ENCODE peak calls at places on chromosomes 11 and 22, in five cellular contexts. G, S, W, D and V are unnamed samples.

GRCh38 chr11:93525601-93526000 is 17.6 kb downstream of the SMCO4 start:
- DNase-seq in G (peak; percentile 51), S (no peak), W (no peak), D (peak; percentile 51), V (peak; percentile 36)

GRCh38 chr11:87219266-87219665 is 181.5 kb downstream of the TMEM135 start:
- DNase-seq in G (no peak), S (no peak), W (peak; percentile 53), D (no peak), V (no peak)

GRCh38 chr11:11989774-11990744 is 18.4 kb downstream of the DKK3 start:
- DNase-seq in G (peak; percentile 55), S (no peak), W (peak; percentile 41), D (peak; percentile 84), V (peak; percentile 41)

GRCh38 chr22:48536691-48537591 is 1290.7 kb downstream of the BRD1 start:
- DNase-seq in G (no peak), S (no peak), W (no peak), D (peak; percentile 31), V (no peak)

GRCh38 chr11:106281455-106282173 is 204.2 kb downstream of the AASDHPPT start:
- DNase-seq in G (peak; percentile 54), S (no peak), W (no peak), D (peak; percentile 90), V (peak; percentile 62)

GRCh38 chr22:25849514-25849913 is 107.5 kb downstream of the MYO18B start:
- DNase-seq in G (no peak), S (no peak), W (no peak), D (no peak), V (no peak)

GRCh38 chr22:41038732-41039131 is 53.7 kb upstream of the EP300 start:
- DNase-seq in G (no peak), S (no peak), W (no peak), D (no peak), V (no peak)

GRCh38 chr22:17938484-17938924 is 85.9 kb downstream of the MICAL3 start:
- DNase-seq in G (no peak), S (no peak), W (no peak), D (peak; percentile 47), V (no peak)

GRCh38 chr22:17823226-17823625 is 49.0 kb upstream of the BID start:
- DNase-seq in G (no peak), S (no peak), W (no peak), D (no peak), V (no peak)

GRCh38 chr11:4658629-4659453 is 15.1 kb downstream of the OR51E1 start:
- DNase-seq in G (no peak), S (no peak), W (no peak), D (no peak), V (no peak)

GRCh38 chr11:68298659-68299516 is 13.5 kb upstream of the LRP5 start:
- DNase-seq in G (no peak), S (no peak), W (no peak), D (no peak), V (no peak)

GRCh38 chr11:66676279-66676919 is 1.3 kb downstream of the RBM4B start:
- DNase-seq in G (no peak), S (no peak), W (no peak), D (no peak), V (no peak)

GRCh38 chr11:111347723-111348115 is 31.4 kb downstream of the POU2AF1 start:
- DNase-seq in G (no peak), S (no peak), W (peak; percentile 8), D (peak; percentile 58), V (no peak)

GRCh38 chr22:37121887-37122591 is 12.5 kb upstream of the TMPRSS6 start:
- DNase-seq in G (peak; percentile 50), S (no peak), W (peak; percentile 81), D (peak; percentile 15), V (peak; percentile 6)

GRCh38 chr11:7251836-7252682 is at the start of gene SYT9:
- DNase-seq in G (peak; percentile 5), S (peak; percentile 62), W (peak; percentile 93), D (peak; percentile 6), V (peak; percentile 16)

GRCh38 chr11:23021287-23021863 is 161.1 kb upstream of the CCDC179 start:
- DNase-seq in G (peak; percentile 45), S (no peak), W (peak; percentile 67), D (peak; percentile 15), V (peak; percentile 40)

GRCh38 chr11:47480762-47481161 is 31.8 kb upstream of the RAPSN start:
- DNase-seq in G (peak; percentile 62), S (no peak), W (no peak), D (no peak), V (no peak)

GRCh38 chr22:37951305-37951704 is 2.1 kb downstream of the C22orf23 start:
- DNase-seq in G (peak; percentile 31), S (no peak), W (no peak), D (no peak), V (no peak)

GRCh38 chr11:63813035-63813562 is at the start of gene SPINDOC:
- DNase-seq in G (peak; percentile 73), S (peak; percentile 85), W (peak; percentile 90), D (peak; percentile 58), V (peak; percentile 63)

GRCh38 chr22:45082795-45083194 is 73.0 kb upstream of the PHF21B start:
- DNase-seq in G (no peak), S (no peak), W (peak; percentile 87), D (no peak), V (no peak)

GRCh38 chr11:119616586-119617342 is 112.2 kb downstream of the NECTIN1 start:
- DNase-seq in G (no peak), S (no peak), W (no peak), D (no peak), V (no peak)

GRCh38 chr22:38570841-38571364 is 920 bp upstream of the DMC1 start:
- DNase-seq in G (peak; percentile 48), S (peak; percentile 51), W (peak; percentile 79), D (peak; percentile 39), V (peak; percentile 21)

GRCh38 chr11:44870142-44870541 is 80.5 kb downstream of the TP53I11 start:
- DNase-seq in G (no peak), S (no peak), W (no peak), D (no peak), V (no peak)

GRCh38 chr22:27628891-27629631 is 172.5 kb downstream of the MN1 start:
- DNase-seq in G (no peak), S (no peak), W (no peak), D (no peak), V (no peak)

GRCh38 chr11:104649002-104649401 is 249.3 kb downstream of the CASP12 start:
- DNase-seq in G (no peak), S (no peak), W (no peak), D (no peak), V (no peak)

GRCh38 chr11:104657083-104657482 is 241.2 kb downstream of the CASP12 start:
- DNase-seq in G (no peak), S (no peak), W (no peak), D (no peak), V (no peak)

GRCh38 chr11:104654414-104654813 is 243.8 kb downstream of the CASP12 start:
- DNase-seq in G (no peak), S (no peak), W (no peak), D (no peak), V (no peak)

GRCh38 chr11:104650234-104650633 is 248.0 kb downstream of the CASP12 start:
- DNase-seq in G (no peak), S (no peak), W (peak; percentile 45), D (no peak), V (no peak)

GRCh38 chr11:104653011-104653806 is 245.1 kb downstream of the CASP12 start:
- DNase-seq in G (peak; percentile 50), S (no peak), W (no peak), D (peak; percentile 14), V (peak; percentile 18)
- H3K4me3 ChIP-seq in G (no peak overlapping the region), S (peak overlapping the region; percentile 9), W (no peak overlapping the region), D (no peak overlapping the region), V (no peak overlapping the region)

DNA sequence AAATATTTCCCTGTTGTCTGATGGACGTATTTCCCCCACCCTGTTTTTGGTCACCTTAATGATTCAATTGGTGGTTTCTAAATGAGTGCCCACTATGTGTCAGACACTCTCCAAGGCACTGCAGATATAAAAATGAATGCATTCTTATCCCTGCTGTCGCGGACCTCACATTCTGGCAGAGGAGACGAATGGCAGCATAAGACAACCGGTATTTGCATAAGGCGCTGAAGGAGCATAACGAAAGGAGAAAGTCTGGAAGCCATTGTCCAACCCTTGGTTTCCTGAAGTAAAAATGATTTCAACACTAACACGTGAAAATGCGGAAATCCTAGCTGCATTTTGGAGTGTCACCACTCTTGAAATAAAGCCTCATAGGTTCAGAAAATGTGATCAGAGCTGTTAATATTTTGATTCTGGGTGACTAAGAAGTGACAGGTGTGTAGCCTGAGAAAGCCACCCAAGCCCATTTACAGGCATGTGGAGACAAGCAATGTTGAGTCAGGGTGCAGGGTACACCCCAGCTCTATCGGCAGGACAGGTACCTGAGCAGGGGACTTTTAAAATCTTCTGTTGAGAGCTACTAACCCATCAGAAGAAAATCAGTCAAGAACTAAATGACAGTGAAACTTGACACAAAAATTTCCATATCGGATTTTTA is 10.1 kb upstream of the GAB2 start:
- DNase-seq in G (no peak), S (no peak), W (no peak), D (no peak), V (no peak)
- H3K4me3 ChIP-seq in G (no peak overlapping the region), S (peak overlapping the region; percentile 4), W (peak overlapping the region; percentile 20), D (no peak overlapping the region), V (no peak overlapping the region)

GRCh38 chr22:33887173-33887572 is 33.1 kb downstream of the LARGE1 start:
- DNase-seq in G (no peak), S (no peak), W (no peak), D (no peak), V (no peak)

GRCh38 chr22:33888821-33889220 is 31.5 kb downstream of the LARGE1 start:
- DNase-seq in G (no peak), S (no peak), W (no peak), D (no peak), V (no peak)

GRCh38 chr22:33884829-33885228 is 35.4 kb downstream of the LARGE1 start:
- DNase-seq in G (no peak), S (no peak), W (no peak), D (no peak), V (no peak)

GRCh38 chr22:33883961-33884808 is 36.1 kb downstream of the LARGE1 start:
- DNase-seq in G (no peak), S (no peak), W (no peak), D (no peak), V (no peak)

DNA sequence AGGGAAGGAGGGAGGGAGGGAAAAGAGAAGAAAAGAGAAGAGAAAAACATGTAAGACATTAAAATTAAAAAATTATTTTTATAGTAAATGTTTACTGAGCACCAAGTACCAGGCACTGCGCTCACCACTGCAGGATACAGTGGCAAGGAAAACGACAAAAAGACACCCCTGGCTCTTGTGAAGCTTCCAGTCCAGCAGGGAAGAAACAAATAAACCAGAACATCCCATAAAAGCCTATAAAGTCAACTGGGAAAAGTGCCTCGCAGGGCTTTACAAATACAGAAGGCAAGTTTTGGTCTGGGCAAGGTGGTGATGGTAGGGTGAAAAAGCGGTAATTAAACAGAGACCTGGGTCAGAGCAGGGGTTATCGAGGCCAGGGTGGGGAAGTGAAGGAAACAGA is 33.6 kb downstream of the LARGE1 start:
- DNase-seq in G (no peak), S (no peak), W (no peak), D (no peak), V (no peak)
- H3K4me3 ChIP-seq in G (no peak overlapping the region), S (no peak overlapping the region), W (no peak overlapping the region), D (no peak overlapping the region), V (no peak overlapping the region)

DNA sequence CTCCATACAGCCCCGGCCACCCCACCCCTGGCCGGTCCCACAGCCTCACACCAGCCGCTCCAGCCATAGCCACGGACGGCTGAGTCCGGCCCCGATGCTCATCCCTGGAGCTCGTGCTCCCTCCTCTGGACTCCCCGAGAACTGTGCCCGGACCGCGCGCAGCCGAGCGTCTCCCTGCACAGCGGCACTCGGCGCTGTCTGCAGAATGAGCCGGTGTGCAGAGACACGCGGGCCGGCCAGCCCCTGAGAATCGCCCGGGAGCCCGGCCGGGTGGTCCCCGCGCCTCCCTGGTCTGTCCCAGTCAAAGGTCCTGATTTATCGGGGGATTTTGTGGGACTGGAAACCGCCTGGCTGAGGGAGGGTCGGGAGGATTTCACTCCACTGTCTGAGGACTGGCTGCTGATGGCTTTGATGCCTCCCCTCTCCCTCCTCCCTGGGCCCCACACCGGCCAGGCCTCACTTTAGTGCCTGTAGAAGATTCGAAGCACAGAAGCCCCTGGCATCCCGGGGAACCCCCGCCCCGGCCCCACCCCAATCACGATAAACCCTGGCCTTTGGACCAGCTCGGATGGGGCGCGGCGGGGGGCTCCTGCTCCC is 102.7 kb downstream of the BRD1 start:
- DNase-seq in G (peak; percentile 29), S (peak; percentile 67), W (peak; percentile 93), D (peak; percentile 19), V (peak; percentile 3)
- H3K4me3 ChIP-seq in G (no peak overlapping the region), S (peak overlapping the region; percentile 51), W (no peak overlapping the region), D (no peak overlapping the region), V (no peak overlapping the region)